ENCODE peak calls at places on chromosomes 11 and 22, in four cellular contexts. B, L, I and X are unnamed samples.

GRCh38 chr22:44822479-44822878 is 70.1 kb downstream of the ARHGAP8 start:
- DNase-seq in L (peak), I (no peak), B (no peak), X (no peak)

GRCh38 chr11:126072141-126072741 is 9.6 kb upstream of the CDON start:
- DNase-seq in L (no peak), B (no peak), I (no peak), X (no peak)

GRCh38 chr22:17198188-17199130 is 20.8 kb downstream of the ADA2 start:
- DNase-seq in I (no peak), B (peak), L (no peak), X (no peak)

GRCh38 chr11:108403072-108403471 is 64.3 kb downstream of the C11orf65 start:
- DNase-seq in L (no peak), I (no peak), B (no peak), X (no peak)

GRCh38 chr22:50502628-50503474 is 4.7 kb downstream of the LMF2 start:
- DNase-seq in L (no peak), I (no peak), B (no peak), X (no peak)

GRCh38 chr11:119872911-119873310 is 143.9 kb upstream of the NECTIN1 start:
- DNase-seq in L (no peak), I (no peak), B (no peak), X (no peak)

GRCh38 chr11:6617315-6617781 is 1.9 kb downstream of the TPP1 start:
- DNase-seq in I (no peak), L (no peak), B (no peak), X (no peak)

GRCh38 chr11:71112990-71113389 is 139.4 kb downstream of the SHANK2 start:
- DNase-seq in L (no peak), B (no peak), I (no peak), X (no peak)

GRCh38 chr22:21587803-21588611 is 20.5 kb downstream of the UBE2L3 start:
- DNase-seq in L (no peak), I (no peak), B (no peak), X (no peak)

GRCh38 chr22:27808730-27809129 is 7.2 kb upstream of the MN1 start:
- DNase-seq in B (no peak), L (no peak), I (no peak), X (no peak)

GRCh38 chr11:69636512-69636866 is 4.5 kb upstream of the CCND1 start:
- DNase-seq in I (peak), B (peak), L (peak), X (no peak)

GRCh38 chr11:11395126-11395525 is 42.1 kb upstream of the CSNK2A3 start:
- DNase-seq in B (no peak), L (no peak), I (no peak), X (no peak)

GRCh38 chr11:26778000-26778757 is 56.3 kb upstream of the SLC5A12 start:
- DNase-seq in I (no peak), L (peak), B (no peak), X (no peak)
- H3K4me3 ChIP-seq in I (no peak), L (peak), B (no peak), X (no peak)

GRCh38 chr11:116517584-116517983 is 255.2 kb downstream of the BUD13 start:
- DNase-seq in B (no peak), L (no peak), I (no peak), X (no peak)
- H3K4me3 ChIP-seq in B (no peak), L (no peak), I (no peak), X (no peak)

DNA sequence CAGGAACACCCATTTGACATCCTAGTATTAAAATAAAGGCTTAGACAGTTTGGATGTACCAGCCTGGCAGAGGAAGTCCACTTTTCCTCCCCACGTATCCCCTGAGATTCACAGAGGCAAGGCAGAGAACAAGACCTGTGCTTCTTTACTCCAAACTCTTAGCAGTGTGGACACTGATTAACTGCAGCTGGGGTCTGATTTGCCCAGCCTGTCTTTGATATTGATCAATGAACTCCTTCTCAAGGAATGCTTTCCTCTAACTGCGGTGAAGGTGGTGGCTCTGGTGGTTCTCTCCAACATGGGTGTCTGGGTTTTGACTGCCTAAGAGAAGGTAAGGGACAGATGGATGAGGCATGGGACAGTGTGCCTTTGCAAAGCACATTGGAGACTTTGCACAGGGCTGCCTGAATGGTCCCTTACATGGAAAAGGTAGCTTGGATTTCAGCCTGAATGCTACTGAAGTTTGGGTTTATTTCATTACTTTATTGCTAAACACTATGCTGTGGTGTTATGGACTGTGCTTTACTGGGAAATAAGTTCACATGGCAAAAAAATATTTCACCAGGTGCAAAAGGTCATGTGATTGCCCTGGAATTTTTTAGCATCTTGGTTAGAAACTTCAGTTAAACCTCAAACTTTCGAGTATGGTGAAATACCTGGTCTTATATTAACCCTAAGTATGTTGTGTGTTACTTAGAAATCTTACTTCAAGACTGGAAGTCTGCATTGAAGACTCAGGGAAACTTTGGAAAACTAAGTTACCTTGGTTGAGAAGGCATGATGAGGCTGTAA is 1.8 kb downstream of the GAS2 start:
- DNase-seq in I (no peak), B (no peak), L (no peak), X (no peak)
- H3K4me3 ChIP-seq in I (no peak), B (peak), L (no peak), X (no peak)

DNA sequence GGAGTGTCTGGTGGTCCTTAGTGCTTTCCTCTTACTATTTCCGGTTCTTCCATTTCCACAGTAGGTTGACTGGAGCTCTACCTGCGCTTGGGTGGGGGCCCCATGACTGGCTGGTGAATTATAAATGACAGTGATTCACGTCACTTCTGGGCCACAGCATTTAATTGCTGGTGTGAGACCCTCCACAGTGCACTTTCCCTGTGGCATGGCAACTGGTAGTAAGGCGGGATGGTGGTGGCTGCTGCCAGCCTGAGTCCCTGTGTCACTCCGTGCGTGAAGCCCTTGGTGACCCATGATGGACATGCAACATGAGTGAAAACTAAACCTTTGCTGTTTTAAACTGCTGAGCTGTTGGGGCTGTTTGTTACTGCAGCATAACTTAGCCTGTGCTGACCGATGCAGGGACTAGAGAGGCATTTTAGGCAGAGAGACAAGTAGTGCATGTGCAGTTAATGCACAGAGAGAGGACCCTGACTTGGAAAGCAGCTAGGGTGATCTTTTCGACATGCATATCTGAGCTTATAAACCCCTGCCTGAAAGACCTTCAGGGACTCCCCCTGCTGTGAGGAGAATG is 3.1 kb downstream of the PRDM11 start:
- DNase-seq in B (no peak), L (no peak), I (no peak), X (peak)
- H3K4me3 ChIP-seq in B (no peak), L (no peak), I (no peak), X (no peak)

GRCh38 chr11:78838417-78838816 is 263.8 kb upstream of the NARS2 start:
- DNase-seq in L (peak), I (no peak), B (no peak), X (no peak)
- H3K4me3 ChIP-seq in L (no peak), I (no peak), B (no peak), X (no peak)